ENCODE peak calls at places on chromosome 18, in five cellular contexts. R, L, U, A and J are unnamed samples.

GRCh38 chr18:75230210-75231052 is 19.8 kb downstream of the TSHZ1 start:
- DNase-seq in R (no peak), L (no peak), U (no peak), A (no peak), J (no peak)

GRCh38 chr18:31687016-31687415 is 2.6 kb upstream of the B4GALT6 start:
- DNase-seq in R (no peak), L (no peak), U (no peak), A (no peak), J (no peak)

GRCh38 chr18:26233208-26233607 is 7.0 kb downstream of the TAF4B start:
- DNase-seq in R (no peak), L (no peak), U (no peak), A (no peak), J (no peak)

GRCh38 chr18:74774486-74774885 is 176.8 kb downstream of the ZNF407 start:
- DNase-seq in R (no peak), L (no peak), U (no peak), A (no peak), J (no peak)

GRCh38 chr18:62420513-62421209 is 95.6 kb downstream of the TNFRSF11A start:
- DNase-seq in R (no peak), L (peak; percentile 80), U (peak; percentile 53), A (peak; percentile 71), J (no peak)

GRCh38 chr18:23279931-23280330 is 144.6 kb downstream of the CABLES1 start:
- DNase-seq in R (no peak), L (no peak), U (no peak), A (no peak), J (no peak)

GRCh38 chr18:38790303-38790702 is 1224.7 kb upstream of the CELF4 start:
- DNase-seq in R (no peak), L (no peak), U (no peak), A (no peak), J (no peak)

GRCh38 chr18:53984021-53984420 is 240.4 kb downstream of the MBD2 start:
- DNase-seq in R (no peak), L (peak; percentile 11), U (no peak), A (no peak), J (no peak)

GRCh38 chr18:57397440-57397839 is 37.7 kb upstream of the ONECUT2 start:
- DNase-seq in R (no peak), L (peak; percentile 13), U (no peak), A (no peak), J (no peak)

GRCh38 chr18:58213931-58214431 is 170.0 kb downstream of the NEDD4L start:
- DNase-seq in R (no peak), L (peak; percentile 80), U (no peak), A (no peak), J (no peak)

GRCh38 chr18:59079264-59079972 is 60.3 kb upstream of the SEC11C start:
- DNase-seq in R (no peak), L (no peak), U (no peak), A (no peak), J (no peak)

GRCh38 chr18:34704823-34705222 is 5.3 kb upstream of the DTNA start:
- DNase-seq in R (no peak), L (no peak), U (no peak), A (no peak), J (no peak)

GRCh38 chr18:13136689-13137040 is 81.9 kb upstream of the LDLRAD4 start:
- DNase-seq in R (no peak), L (no peak), U (no peak), A (no peak), J (no peak)

GRCh38 chr18:67846422-67847098 is 330.0 kb upstream of the DSEL start:
- DNase-seq in R (no peak), L (no peak), U (no peak), A (no peak), J (no peak)

GRCh38 chr18:78814321-78814720 is 165.3 kb upstream of the SALL3 start:
- DNase-seq in R (no peak), L (no peak), U (no peak), A (no peak), J (no peak)

GRCh38 chr18:9380571-9381390 is 46.2 kb downstream of the TWSG1 start:
- DNase-seq in R (peak; percentile 33), L (no peak), U (no peak), A (no peak), J (no peak)

GRCh38 chr18:80088036-80088435 is 21.0 kb upstream of the ADNP2 start:
- DNase-seq in R (no peak), L (no peak), U (no peak), A (no peak), J (no peak)

GRCh38 chr18:63683152-63683551 is 19.6 kb upstream of the SERPINB11 start:
- DNase-seq in R (no peak), L (peak; percentile 98), U (no peak), A (no peak), J (no peak)

GRCh38 chr18:64966667-64967066 is 784.1 kb upstream of the CDH7 start:
- DNase-seq in R (peak; percentile 62), L (no peak), U (no peak), A (no peak), J (no peak)

GRCh38 chr18:3603460-3604259 is 153.7 kb downstream of the TGIF1 start:
- DNase-seq in R (no peak), L (peak; percentile 99), U (no peak), A (no peak), J (peak; percentile 83)

GRCh38 chr18:261398-262073 is 6.3 kb downstream of the THOC1 start:
- DNase-seq in R (no peak), L (peak; percentile 11), U (no peak), A (no peak), J (no peak)

GRCh38 chr18:61602836-61603235 is 269.6 kb downstream of the CDH20 start:
- DNase-seq in R (no peak), L (no peak), U (no peak), A (no peak), J (no peak)

GRCh38 chr18:9951022-9951859 is 37.4 kb downstream of the VAPA start:
- DNase-seq in R (no peak), L (peak; percentile 63), U (no peak), A (peak; percentile 33), J (peak; percentile 58)

GRCh38 chr18:30971338-30971956 is 71.1 kb downstream of the DSC3 start:
- DNase-seq in R (no peak), L (peak; percentile 40), U (no peak), A (peak; percentile 33), J (peak; percentile 57)

GRCh38 chr18:67194886-67195285 is 321.6 kb downstream of the DSEL start:
- DNase-seq in R (no peak), L (no peak), U (no peak), A (no peak), J (no peak)

GRCh38 chr18:55280515-55280914 is 307.5 kb downstream of the TCF4 start:
- DNase-seq in R (peak; percentile 42), L (no peak), U (no peak), A (no peak), J (no peak)

GRCh38 chr18:22342625-22343024 is 75.1 kb downstream of the CTAGE1 start:
- DNase-seq in R (no peak), L (peak; percentile 36), U (peak; percentile 38), A (no peak), J (no peak)

GRCh38 chr18:12013186-12013916 is 32.0 kb downstream of the IMPA2 start:
- DNase-seq in R (no peak), L (peak; percentile 70), U (no peak), A (no peak), J (no peak)

GRCh38 chr18:29523371-29523770 is 1346.4 kb upstream of the CDH2 start:
- DNase-seq in R (no peak), L (no peak), U (no peak), A (no peak), J (no peak)

GRCh38 chr18:9296233-9297006 is 38.2 kb upstream of the TWSG1 start:
- DNase-seq in R (no peak), L (no peak), U (no peak), A (no peak), J (no peak)

GRCh38 chr18:12086249-12086648 is 7.4 kb upstream of the ANKRD62 start:
- DNase-seq in R (no peak), L (no peak), U (no peak), A (no peak), J (no peak)

GRCh38 chr18:3863006-3863405 is 413.0 kb downstream of the TGIF1 start:
- DNase-seq in R (no peak), L (no peak), U (no peak), A (no peak), J (no peak)